ENCODE peak calls at places on chromosomes 3 and 15, in five cellular contexts. One of them, this sample, is unnamed.

GRCh38 chr3:165624761-165625160 is 212.5 kb downstream of the BCHE start:
- DNase-seq in kidney epithelial cell: no peak
- DNase-seq in body of pancreas: no peak
- DNase-seq in psoas muscle: no peak
- DNase-seq in fibroblast of lung: peak; percentile 3
- DNase-seq in this sample: peak; percentile 53

GRCh38 chr15:99424978-99425665 is 140.7 kb upstream of the MEF2A start:
- DNase-seq in kidney epithelial cell: peak; percentile 49
- DNase-seq in body of pancreas: no peak
- DNase-seq in psoas muscle: no peak
- DNase-seq in fibroblast of lung: peak; percentile 87
- DNase-seq in this sample: peak; percentile 97

GRCh38 chr15:83653639-83654378 is at the start of gene ADAMTSL3:
- DNase-seq in kidney epithelial cell: no peak
- DNase-seq in body of pancreas: peak; percentile 87
- DNase-seq in psoas muscle: peak; percentile 81
- DNase-seq in fibroblast of lung: peak; percentile 50
- DNase-seq in this sample: peak; percentile 56

GRCh38 chr15:88258021-88258641 is 1.6 kb upstream of the NTRK3 start:
- DNase-seq in kidney epithelial cell: no peak
- DNase-seq in body of pancreas: no peak
- DNase-seq in psoas muscle: no peak
- DNase-seq in fibroblast of lung: peak; percentile 27
- DNase-seq in this sample: peak; percentile 8

GRCh38 chr3:64741344-64741743 is 53.5 kb upstream of the ADAMTS9 start:
- DNase-seq in kidney epithelial cell: no peak
- DNase-seq in body of pancreas: no peak
- DNase-seq in psoas muscle: peak; percentile 28
- DNase-seq in fibroblast of lung: peak; percentile 27
- DNase-seq in this sample: peak; percentile 80

GRCh38 chr15:74368121-74368520 is 675 bp upstream of the CYP11A1 start:
- DNase-seq in kidney epithelial cell: no peak
- DNase-seq in body of pancreas: no peak
- DNase-seq in psoas muscle: no peak
- DNase-seq in fibroblast of lung: no peak
- DNase-seq in this sample: no peak

GRCh38 chr3:195558602-195559001 is 15.5 kb upstream of the PPP1R2 start:
- DNase-seq in kidney epithelial cell: no peak
- DNase-seq in body of pancreas: no peak
- DNase-seq in psoas muscle: peak; percentile 41
- DNase-seq in fibroblast of lung: no peak
- DNase-seq in this sample: peak; percentile 69

GRCh38 chr3:30635072-30635471 is 28.7 kb downstream of the TGFBR2 start:
- DNase-seq in kidney epithelial cell: no peak
- DNase-seq in body of pancreas: no peak
- DNase-seq in psoas muscle: no peak
- DNase-seq in fibroblast of lung: no peak
- DNase-seq in this sample: no peak

GRCh38 chr3:5756443-5756842 is 568.9 kb downstream of the EDEM1 start:
- DNase-seq in kidney epithelial cell: no peak
- DNase-seq in body of pancreas: no peak
- DNase-seq in psoas muscle: no peak
- DNase-seq in fibroblast of lung: no peak
- DNase-seq in this sample: no peak

GRCh38 chr3:188150982-188151381 is 3.0 kb upstream of the LPP start:
- DNase-seq in kidney epithelial cell: no peak
- DNase-seq in body of pancreas: no peak
- DNase-seq in psoas muscle: no peak
- DNase-seq in fibroblast of lung: no peak
- DNase-seq in this sample: no peak

GRCh38 chr3:171898192-171898591 is 55.0 kb downstream of the TMEM212 start:
- DNase-seq in kidney epithelial cell: no peak
- DNase-seq in body of pancreas: no peak
- DNase-seq in psoas muscle: no peak
- DNase-seq in fibroblast of lung: no peak
- DNase-seq in this sample: no peak

GRCh38 chr15:66841953-66842681 is 140.1 kb downstream of the SMAD6 start:
- DNase-seq in kidney epithelial cell: peak; percentile 74
- DNase-seq in body of pancreas: peak; percentile 85
- DNase-seq in psoas muscle: peak; percentile 88
- DNase-seq in fibroblast of lung: peak; percentile 91
- DNase-seq in this sample: peak; percentile 91

GRCh38 chr3:21273256-21273999 is 477.6 kb downstream of the ZNF385D start:
- DNase-seq in kidney epithelial cell: no peak
- DNase-seq in body of pancreas: no peak
- DNase-seq in psoas muscle: no peak
- DNase-seq in fibroblast of lung: peak; percentile 80
- DNase-seq in this sample: peak; percentile 65

GRCh38 chr3:110493752-110494151 is 577.9 kb upstream of the NECTIN3 start:
- DNase-seq in kidney epithelial cell: no peak
- DNase-seq in body of pancreas: no peak
- DNase-seq in psoas muscle: no peak
- DNase-seq in fibroblast of lung: no peak
- DNase-seq in this sample: no peak

GRCh38 chr15:69036856-69037255 is 22.4 kb downstream of the NOX5 start:
- DNase-seq in kidney epithelial cell: no peak
- DNase-seq in body of pancreas: no peak
- DNase-seq in psoas muscle: no peak
- DNase-seq in fibroblast of lung: no peak
- DNase-seq in this sample: no peak

GRCh38 chr15:67897646-67898045 is 57.8 kb upstream of the RNU6-1 start:
- DNase-seq in kidney epithelial cell: no peak
- DNase-seq in body of pancreas: no peak
- DNase-seq in psoas muscle: no peak
- DNase-seq in fibroblast of lung: no peak
- DNase-seq in this sample: peak; percentile 20

GRCh38 chr15:25181290-25182097 is 226.7 kb downstream of the SNRPN start:
- DNase-seq in kidney epithelial cell: no peak
- DNase-seq in body of pancreas: no peak
- DNase-seq in psoas muscle: peak; percentile 7
- DNase-seq in fibroblast of lung: no peak
- DNase-seq in this sample: no peak

GRCh38 chr15:100020181-100020580 is 286.9 kb upstream of the LYSMD4 start:
- DNase-seq in kidney epithelial cell: no peak
- DNase-seq in body of pancreas: no peak
- DNase-seq in psoas muscle: no peak
- DNase-seq in fibroblast of lung: no peak
- DNase-seq in this sample: no peak

GRCh38 chr3:32109256-32109655 is 2.8 kb downstream of the GPD1L start:
- DNase-seq in kidney epithelial cell: no peak
- DNase-seq in body of pancreas: peak; percentile 67
- DNase-seq in psoas muscle: peak; percentile 93
- DNase-seq in fibroblast of lung: peak; percentile 82
- DNase-seq in this sample: peak; percentile 80

GRCh38 chr15:59501531-59502113 is 63.6 kb downstream of the FAM81A start:
- DNase-seq in kidney epithelial cell: no peak
- DNase-seq in body of pancreas: peak; percentile 43
- DNase-seq in psoas muscle: no peak
- DNase-seq in fibroblast of lung: peak; percentile 55
- DNase-seq in this sample: peak; percentile 71

GRCh38 chr3:122464659-122465058 is 48.8 kb upstream of the WDR5B start:
- DNase-seq in kidney epithelial cell: no peak
- DNase-seq in body of pancreas: no peak
- DNase-seq in psoas muscle: no peak
- DNase-seq in fibroblast of lung: no peak
- DNase-seq in this sample: no peak

GRCh38 chr3:27720899-27721716 is 1.0 kb downstream of the EOMES start:
- DNase-seq in kidney epithelial cell: no peak
- DNase-seq in body of pancreas: no peak
- DNase-seq in psoas muscle: no peak
- DNase-seq in fibroblast of lung: no peak
- DNase-seq in this sample: no peak

GRCh38 chr15:92531406-92531805 is 124.2 kb downstream of the FAM174B start:
- DNase-seq in kidney epithelial cell: no peak
- DNase-seq in body of pancreas: no peak
- DNase-seq in psoas muscle: no peak
- DNase-seq in fibroblast of lung: no peak
- DNase-seq in this sample: no peak

GRCh38 chr15:28974142-28974541 is 88.4 kb downstream of the APBA2 start:
- DNase-seq in kidney epithelial cell: no peak
- DNase-seq in body of pancreas: no peak
- DNase-seq in psoas muscle: no peak
- DNase-seq in fibroblast of lung: no peak
- DNase-seq in this sample: no peak

GRCh38 chr3:126389112-126389791 is 5.5 kb upstream of the CFAP100 start:
- DNase-seq in kidney epithelial cell: no peak
- DNase-seq in body of pancreas: peak; percentile 94
- DNase-seq in psoas muscle: peak; percentile 91
- DNase-seq in fibroblast of lung: peak; percentile 75
- DNase-seq in this sample: peak; percentile 88

GRCh38 chr3:184752361-184752760 is 40.5 kb upstream of the MAGEF1 start:
- DNase-seq in kidney epithelial cell: no peak
- DNase-seq in body of pancreas: no peak
- DNase-seq in psoas muscle: no peak
- DNase-seq in fibroblast of lung: no peak
- DNase-seq in this sample: no peak

GRCh38 chr3:150469931-150470740 is 62.0 kb downstream of the TSC22D2 start:
- DNase-seq in kidney epithelial cell: no peak
- DNase-seq in body of pancreas: no peak
- DNase-seq in psoas muscle: no peak
- DNase-seq in fibroblast of lung: peak; percentile 71
- DNase-seq in this sample: no peak

GRCh38 chr15:55683366-55683765 is 59.6 kb downstream of the PRTG start:
- DNase-seq in kidney epithelial cell: no peak
- DNase-seq in body of pancreas: no peak
- DNase-seq in psoas muscle: no peak
- DNase-seq in fibroblast of lung: peak; percentile 65
- DNase-seq in this sample: peak; percentile 50

GRCh38 chr3:179853176-179853575 is 183.6 kb downstream of the PEX5L start:
- DNase-seq in kidney epithelial cell: no peak
- DNase-seq in body of pancreas: no peak
- DNase-seq in psoas muscle: no peak
- DNase-seq in fibroblast of lung: peak; percentile 91
- DNase-seq in this sample: peak; percentile 33

GRCh38 chr3:55574671-55575070 is 87.6 kb upstream of the WNT5A start:
- DNase-seq in kidney epithelial cell: no peak
- DNase-seq in body of pancreas: no peak
- DNase-seq in psoas muscle: no peak
- DNase-seq in fibroblast of lung: no peak
- DNase-seq in this sample: no peak

GRCh38 chr15:70048578-70048977 is 49.1 kb downstream of the TLE3 start:
- DNase-seq in kidney epithelial cell: no peak
- DNase-seq in body of pancreas: no peak
- DNase-seq in psoas muscle: no peak
- DNase-seq in fibroblast of lung: no peak
- DNase-seq in this sample: no peak

GRCh38 chr15:90407871-90408317 is 19.9 kb downstream of the IQGAP1 start:
- DNase-seq in kidney epithelial cell: no peak
- DNase-seq in body of pancreas: no peak
- DNase-seq in psoas muscle: no peak
- DNase-seq in fibroblast of lung: no peak
- DNase-seq in this sample: peak; percentile 74

GRCh38 chr15:73630796-73631471 is 2.3 kb downstream of the NPTN start:
- DNase-seq in kidney epithelial cell: no peak
- DNase-seq in body of pancreas: no peak
- DNase-seq in psoas muscle: no peak
- DNase-seq in fibroblast of lung: no peak
- DNase-seq in this sample: no peak

GRCh38 chr15:64515196-64515595 is 54.8 kb downstream of the ZNF609 start:
- DNase-seq in kidney epithelial cell: no peak
- DNase-seq in body of pancreas: no peak
- DNase-seq in psoas muscle: no peak
- DNase-seq in fibroblast of lung: no peak
- DNase-seq in this sample: no peak

DNA sequence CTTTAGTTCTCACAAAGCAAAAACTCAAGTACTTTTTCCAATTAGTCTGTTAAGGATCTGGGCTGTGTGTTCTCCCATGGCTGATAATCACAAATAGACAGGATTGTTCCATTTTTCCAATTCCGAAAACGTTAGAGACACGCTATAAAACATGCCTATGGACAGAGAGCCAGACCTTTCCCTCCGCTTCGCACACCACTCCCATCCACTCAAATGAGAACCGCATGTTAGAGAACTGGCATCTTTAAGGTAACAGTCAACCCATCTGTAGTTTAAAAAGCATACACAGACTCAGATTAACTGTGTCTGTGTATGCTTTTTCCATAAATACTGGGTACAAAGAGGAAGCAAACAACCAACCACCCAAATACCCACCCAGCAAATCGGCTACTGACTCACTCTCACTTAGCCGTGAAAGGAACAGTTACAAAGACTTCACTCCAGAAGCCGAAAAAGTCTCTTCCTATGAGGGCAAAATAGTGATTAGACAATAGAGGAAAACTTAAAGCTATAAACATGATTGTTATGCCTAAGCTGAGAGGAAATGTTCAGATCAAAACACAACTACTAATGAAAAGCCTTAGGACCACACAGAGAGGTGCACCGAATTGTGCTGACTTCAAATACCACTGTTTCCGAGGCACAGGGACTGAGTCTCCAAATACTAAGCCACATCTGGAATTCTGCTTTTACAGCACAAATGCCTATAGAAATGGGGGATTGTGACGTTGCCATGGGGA is 36.1 kb downstream of the IL17RD start:
- DNase-seq in kidney epithelial cell: no peak
- DNase-seq in body of pancreas: no peak
- DNase-seq in psoas muscle: no peak
- DNase-seq in fibroblast of lung: no peak
- DNase-seq in this sample: no peak
- H3K4me3 ChIP-seq in kidney epithelial cell: no peak overlapping the region
- H3K4me3 ChIP-seq in body of pancreas: no peak overlapping the region
- H3K4me3 ChIP-seq in psoas muscle: no peak overlapping the region
- H3K4me3 ChIP-seq in fibroblast of lung: no peak overlapping the region
- H3K4me3 ChIP-seq in this sample: no peak overlapping the region

GRCh38 chr3:57856675-57857074 is 100.6 kb downstream of the SLMAP start:
- DNase-seq in kidney epithelial cell: no peak
- DNase-seq in body of pancreas: no peak
- DNase-seq in psoas muscle: no peak
- DNase-seq in fibroblast of lung: peak; percentile 18
- DNase-seq in this sample: peak; percentile 31
- TF ChIP-seq CTCF in kidney epithelial cell: no peak
- TF ChIP-seq CTCF in body of pancreas: no peak
- TF ChIP-seq CTCF in psoas muscle: no peak
- TF ChIP-seq CTCF in fibroblast of lung: no peak
- TF ChIP-seq CTCF in this sample: peak; percentile 35

GRCh38 chr3:37500518-37500917 is 326.1 kb upstream of the LRRFIP2 start:
- DNase-seq in kidney epithelial cell: no peak
- DNase-seq in body of pancreas: no peak
- DNase-seq in psoas muscle: no peak
- DNase-seq in fibroblast of lung: no peak
- DNase-seq in this sample: no peak
- H3K4me3 ChIP-seq in kidney epithelial cell: no peak overlapping the region
- H3K4me3 ChIP-seq in body of pancreas: no peak overlapping the region
- H3K4me3 ChIP-seq in psoas muscle: no peak overlapping the region
- H3K4me3 ChIP-seq in fibroblast of lung: no peak overlapping the region
- H3K4me3 ChIP-seq in this sample: no peak overlapping the region

GRCh38 chr3:186760141-186760813 is 23.1 kb upstream of the EIF4A2 start:
- DNase-seq in kidney epithelial cell: peak; percentile 85
- DNase-seq in body of pancreas: no peak
- DNase-seq in psoas muscle: no peak
- DNase-seq in fibroblast of lung: no peak
- DNase-seq in this sample: no peak
- TF ChIP-seq CTCF in kidney epithelial cell: no peak
- TF ChIP-seq CTCF in body of pancreas: no peak
- TF ChIP-seq CTCF in psoas muscle: no peak
- TF ChIP-seq CTCF in fibroblast of lung: no peak
- TF ChIP-seq CTCF in this sample: no peak

GRCh38 chr3:75396316-75396802 is 267.8 kb upstream of the FRG2C start:
- DNase-seq in kidney epithelial cell: no peak
- DNase-seq in body of pancreas: no peak
- DNase-seq in psoas muscle: no peak
- DNase-seq in fibroblast of lung: no peak
- DNase-seq in this sample: no peak

GRCh38 chr3:75395601-75396315 is 268.4 kb upstream of the FRG2C start:
- DNase-seq in kidney epithelial cell: no peak
- DNase-seq in body of pancreas: no peak
- DNase-seq in psoas muscle: no peak
- DNase-seq in fibroblast of lung: no peak
- DNase-seq in this sample: no peak
- H3K4me3 ChIP-seq in kidney epithelial cell: peak overlapping the region; percentile 22
- H3K4me3 ChIP-seq in body of pancreas: no peak overlapping the region
- H3K4me3 ChIP-seq in psoas muscle: peak overlapping the region; percentile 47
- H3K4me3 ChIP-seq in fibroblast of lung: no peak overlapping the region
- H3K4me3 ChIP-seq in this sample: no peak overlapping the region